ENCODE peak calls at places on chromosomes 7 and 10, in six cellular contexts. One of them, this sample, is unnamed.

GRCh38 chr10:5731559-5731958 is 46.9 kb downstream of the TASOR2 start:
- DNase-seq in CD4-positive, alpha-beta memory T cell: no peak
- DNase-seq in Peyer's patch: no peak
- DNase-seq in choroid plexus epithelial cell: no peak
- DNase-seq in tibial nerve: no peak
- DNase-seq in hepatocyte: no peak
- DNase-seq in this sample: no peak

GRCh38 chr10:59234814-59235429 is 58.5 kb downstream of the PHYHIPL start:
- DNase-seq in tibial nerve: no peak
- DNase-seq in CD4-positive, alpha-beta memory T cell: no peak
- DNase-seq in choroid plexus epithelial cell: peak
- DNase-seq in hepatocyte: peak
- DNase-seq in Peyer's patch: no peak
- DNase-seq in this sample: no peak

GRCh38 chr7:157762824-157763223 is 426.0 kb downstream of the DNAJB6 start:
- DNase-seq in Peyer's patch: no peak
- DNase-seq in choroid plexus epithelial cell: no peak
- DNase-seq in CD4-positive, alpha-beta memory T cell: no peak
- DNase-seq in hepatocyte: no peak
- DNase-seq in tibial nerve: no peak
- DNase-seq in this sample: no peak

GRCh38 chr10:48390933-48391845 is 84.7 kb downstream of the MAPK8 start:
- DNase-seq in tibial nerve: no peak
- DNase-seq in hepatocyte: no peak
- DNase-seq in Peyer's patch: no peak
- DNase-seq in CD4-positive, alpha-beta memory T cell: peak
- DNase-seq in choroid plexus epithelial cell: peak
- DNase-seq in this sample: no peak

GRCh38 chr10:123896217-123896927 is 4.8 kb upstream of the CPXM2 start:
- DNase-seq in Peyer's patch: no peak
- DNase-seq in CD4-positive, alpha-beta memory T cell: no peak
- DNase-seq in choroid plexus epithelial cell: no peak
- DNase-seq in hepatocyte: no peak
- DNase-seq in tibial nerve: no peak
- DNase-seq in this sample: peak

GRCh38 chr10:71712572-71713134 is 6.9 kb downstream of the C10orf105 start:
- DNase-seq in choroid plexus epithelial cell: no peak
- DNase-seq in CD4-positive, alpha-beta memory T cell: no peak
- DNase-seq in Peyer's patch: no peak
- DNase-seq in hepatocyte: no peak
- DNase-seq in tibial nerve: no peak
- DNase-seq in this sample: no peak

GRCh38 chr10:17375936-17376584 is 78.3 kb downstream of the ST8SIA6 start:
- DNase-seq in tibial nerve: no peak
- DNase-seq in CD4-positive, alpha-beta memory T cell: no peak
- DNase-seq in choroid plexus epithelial cell: peak
- DNase-seq in hepatocyte: no peak
- DNase-seq in Peyer's patch: no peak
- DNase-seq in this sample: no peak

GRCh38 chr10:68049289-68050078 is 25.6 kb downstream of the HERC4 start:
- DNase-seq in CD4-positive, alpha-beta memory T cell: no peak
- DNase-seq in tibial nerve: no peak
- DNase-seq in hepatocyte: no peak
- DNase-seq in choroid plexus epithelial cell: no peak
- DNase-seq in Peyer's patch: no peak
- DNase-seq in this sample: no peak

GRCh38 chr7:31082017-31082416 is 29.9 kb downstream of the ADCYAP1R1 start:
- DNase-seq in choroid plexus epithelial cell: no peak
- DNase-seq in hepatocyte: no peak
- DNase-seq in CD4-positive, alpha-beta memory T cell: no peak
- DNase-seq in Peyer's patch: peak
- DNase-seq in tibial nerve: no peak
- DNase-seq in this sample: no peak

GRCh38 chr7:106870983-106871410 is 5.9 kb downstream of the PIK3CG start:
- DNase-seq in hepatocyte: no peak
- DNase-seq in CD4-positive, alpha-beta memory T cell: no peak
- DNase-seq in Peyer's patch: no peak
- DNase-seq in choroid plexus epithelial cell: peak
- DNase-seq in tibial nerve: no peak
- DNase-seq in this sample: no peak

GRCh38 chr7:1665721-1666250 is 4.3 kb upstream of the ELFN1 start:
- DNase-seq in choroid plexus epithelial cell: peak
- DNase-seq in CD4-positive, alpha-beta memory T cell: no peak
- DNase-seq in tibial nerve: no peak
- DNase-seq in hepatocyte: peak
- DNase-seq in Peyer's patch: peak
- DNase-seq in this sample: peak

GRCh38 chr7:84370114-84370513 is 175.5 kb upstream of the SEMA3A start:
- DNase-seq in Peyer's patch: no peak
- DNase-seq in CD4-positive, alpha-beta memory T cell: no peak
- DNase-seq in tibial nerve: no peak
- DNase-seq in hepatocyte: no peak
- DNase-seq in choroid plexus epithelial cell: no peak
- DNase-seq in this sample: no peak
- H3K4me3 ChIP-seq in Peyer's patch: no peak
- H3K4me3 ChIP-seq in CD4-positive, alpha-beta memory T cell: no peak
- H3K4me3 ChIP-seq in tibial nerve: no peak
- H3K4me3 ChIP-seq in hepatocyte: no peak
- H3K4me3 ChIP-seq in choroid plexus epithelial cell: no peak
- H3K4me3 ChIP-seq in this sample: no peak

GRCh38 chr7:23076774-23077173 is 28.8 kb upstream of the KLHL7 start:
- DNase-seq in hepatocyte: no peak
- DNase-seq in choroid plexus epithelial cell: no peak
- DNase-seq in CD4-positive, alpha-beta memory T cell: no peak
- DNase-seq in tibial nerve: no peak
- DNase-seq in Peyer's patch: no peak
- DNase-seq in this sample: no peak
- H3K4me3 ChIP-seq in hepatocyte: no peak
- H3K4me3 ChIP-seq in choroid plexus epithelial cell: no peak
- H3K4me3 ChIP-seq in CD4-positive, alpha-beta memory T cell: no peak
- H3K4me3 ChIP-seq in tibial nerve: no peak
- H3K4me3 ChIP-seq in Peyer's patch: no peak
- H3K4me3 ChIP-seq in this sample: no peak

GRCh38 chr7:155665957-155666287 is 21.5 kb downstream of the RBM33 start:
- DNase-seq in Peyer's patch: no peak
- DNase-seq in tibial nerve: no peak
- DNase-seq in choroid plexus epithelial cell: peak
- DNase-seq in CD4-positive, alpha-beta memory T cell: no peak
- DNase-seq in hepatocyte: peak
- DNase-seq in this sample: peak
- H3K4me3 ChIP-seq in Peyer's patch: no peak
- H3K4me3 ChIP-seq in tibial nerve: no peak
- H3K4me3 ChIP-seq in choroid plexus epithelial cell: no peak
- H3K4me3 ChIP-seq in CD4-positive, alpha-beta memory T cell: no peak
- H3K4me3 ChIP-seq in hepatocyte: no peak
- H3K4me3 ChIP-seq in this sample: no peak

DNA sequence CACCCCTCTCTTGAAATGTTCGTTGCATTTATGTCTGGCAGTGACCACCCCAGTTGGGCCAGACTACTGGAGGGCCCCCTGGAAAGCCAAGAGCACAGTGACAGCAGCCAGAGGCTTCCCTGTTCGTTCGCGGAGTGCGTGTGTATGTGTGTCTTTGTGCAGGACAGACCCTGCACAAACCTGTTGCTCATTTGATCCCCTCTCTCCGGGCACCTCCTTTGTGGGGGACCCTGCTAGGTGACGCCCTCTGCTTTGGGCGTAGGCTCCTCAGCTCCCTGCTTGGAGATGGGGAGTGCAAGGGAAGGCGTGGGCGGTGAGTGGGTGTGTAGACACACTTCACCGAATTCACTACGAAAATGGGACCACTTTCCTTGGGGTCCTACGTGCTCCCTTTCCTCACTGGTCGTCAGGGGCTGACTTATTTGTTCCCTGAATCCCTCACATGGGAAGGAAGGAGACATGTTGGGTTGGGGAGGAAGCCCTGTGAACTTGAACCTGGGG is 38.7 kb downstream of the AGAP3 start:
- DNase-seq in CD4-positive, alpha-beta memory T cell: no peak
- DNase-seq in Peyer's patch: no peak
- DNase-seq in hepatocyte: no peak
- DNase-seq in tibial nerve: no peak
- DNase-seq in choroid plexus epithelial cell: no peak
- DNase-seq in this sample: no peak
- H3K4me3 ChIP-seq in CD4-positive, alpha-beta memory T cell: no peak
- H3K4me3 ChIP-seq in Peyer's patch: no peak
- H3K4me3 ChIP-seq in hepatocyte: no peak
- H3K4me3 ChIP-seq in tibial nerve: no peak
- H3K4me3 ChIP-seq in choroid plexus epithelial cell: no peak
- H3K4me3 ChIP-seq in this sample: no peak

This sample was measured in osteoblast.